ENCODE peak calls at places on chromosomes 12 and 14, in eight cellular contexts. One of them, this sample, is unnamed.

GRCh38 chr12:62785941-62786559 is 148.9 kb downstream of the PPM1H start:
- DNase-seq in HCT116: peak
- DNase-seq in neural progenitor cell: no peak
- DNase-seq in hepatocyte: peak
- DNase-seq in GM23338: no peak
- DNase-seq in SK-N-SH: no peak
- DNase-seq in MM.1S: no peak
- DNase-seq in PC-3: peak
- DNase-seq in this sample: no peak

GRCh38 chr12:104669851-104670337 is 213.1 kb downstream of the CHST11 start:
- DNase-seq in HCT116: no peak
- DNase-seq in neural progenitor cell: no peak
- DNase-seq in hepatocyte: peak
- DNase-seq in GM23338: no peak
- DNase-seq in SK-N-SH: no peak
- DNase-seq in MM.1S: peak
- DNase-seq in PC-3: no peak
- DNase-seq in this sample: peak

GRCh38 chr14:97180304-97181200 is 383.4 kb downstream of the VRK1 start:
- DNase-seq in HCT116: peak
- DNase-seq in neural progenitor cell: no peak
- DNase-seq in hepatocyte: peak
- DNase-seq in GM23338: no peak
- DNase-seq in SK-N-SH: no peak
- DNase-seq in MM.1S: no peak
- DNase-seq in PC-3: peak
- DNase-seq in this sample: no peak

GRCh38 chr14:59707778-59708635 is 131.4 kb upstream of the CCDC175 start:
- DNase-seq in HCT116: no peak
- DNase-seq in neural progenitor cell: no peak
- DNase-seq in hepatocyte: no peak
- DNase-seq in GM23338: no peak
- DNase-seq in SK-N-SH: peak
- DNase-seq in MM.1S: no peak
- DNase-seq in PC-3: peak
- DNase-seq in this sample: no peak

GRCh38 chr12:61367281-61367785 is 892.9 kb upstream of the USP15 start:
- DNase-seq in HCT116: no peak
- DNase-seq in neural progenitor cell: no peak
- DNase-seq in hepatocyte: no peak
- DNase-seq in GM23338: peak
- DNase-seq in SK-N-SH: no peak
- DNase-seq in MM.1S: no peak
- DNase-seq in PC-3: peak
- DNase-seq in this sample: peak

GRCh38 chr12:128387811-128388422 is 120.9 kb downstream of the TMEM132C start:
- DNase-seq in HCT116: no peak
- DNase-seq in neural progenitor cell: peak
- DNase-seq in hepatocyte: peak
- DNase-seq in GM23338: peak
- DNase-seq in SK-N-SH: peak
- DNase-seq in MM.1S: no peak
- DNase-seq in PC-3: peak
- DNase-seq in this sample: peak

GRCh38 chr12:7302536-7303113 is 1.2 kb upstream of the ACSM4 start:
- DNase-seq in HCT116: no peak
- DNase-seq in neural progenitor cell: no peak
- DNase-seq in hepatocyte: no peak
- DNase-seq in GM23338: no peak
- DNase-seq in SK-N-SH: no peak
- DNase-seq in MM.1S: no peak
- DNase-seq in PC-3: no peak
- DNase-seq in this sample: no peak

GRCh38 chr12:95766356-95767019 is 24.1 kb downstream of the NTN4 start:
- DNase-seq in HCT116: no peak
- DNase-seq in neural progenitor cell: no peak
- DNase-seq in hepatocyte: no peak
- DNase-seq in GM23338: no peak
- DNase-seq in SK-N-SH: no peak
- DNase-seq in MM.1S: no peak
- DNase-seq in PC-3: no peak
- DNase-seq in this sample: no peak

GRCh38 chr14:61560323-61560722 is 135.0 kb upstream of the HIF1A start:
- DNase-seq in HCT116: no peak
- DNase-seq in neural progenitor cell: no peak
- DNase-seq in hepatocyte: peak
- DNase-seq in GM23338: no peak
- DNase-seq in SK-N-SH: no peak
- DNase-seq in MM.1S: no peak
- DNase-seq in PC-3: peak
- DNase-seq in this sample: no peak

GRCh38 chr14:61559641-61560201 is 135.6 kb upstream of the HIF1A start:
- DNase-seq in HCT116: peak
- DNase-seq in neural progenitor cell: peak
- DNase-seq in hepatocyte: peak
- DNase-seq in GM23338: peak
- DNase-seq in SK-N-SH: peak
- DNase-seq in MM.1S: no peak
- DNase-seq in PC-3: no peak
- DNase-seq in this sample: no peak

GRCh38 chr14:61562321-61563161 is 132.8 kb upstream of the HIF1A start:
- DNase-seq in HCT116: peak
- DNase-seq in neural progenitor cell: no peak
- DNase-seq in hepatocyte: peak
- DNase-seq in GM23338: no peak
- DNase-seq in SK-N-SH: no peak
- DNase-seq in MM.1S: no peak
- DNase-seq in PC-3: peak
- DNase-seq in this sample: no peak

GRCh38 chr14:61561657-61562276 is 133.5 kb upstream of the HIF1A start:
- DNase-seq in HCT116: peak
- DNase-seq in neural progenitor cell: no peak
- DNase-seq in hepatocyte: peak
- DNase-seq in GM23338: peak
- DNase-seq in SK-N-SH: peak
- DNase-seq in MM.1S: no peak
- DNase-seq in PC-3: peak
- DNase-seq in this sample: no peak

GRCh38 chr14:61561144-61561543 is 134.2 kb upstream of the HIF1A start:
- DNase-seq in HCT116: no peak
- DNase-seq in neural progenitor cell: peak
- DNase-seq in hepatocyte: no peak
- DNase-seq in GM23338: peak
- DNase-seq in SK-N-SH: peak
- DNase-seq in MM.1S: no peak
- DNase-seq in PC-3: peak
- DNase-seq in this sample: no peak
- TF ChIP-seq CTCF in HCT116: no peak
- TF ChIP-seq CTCF in neural progenitor cell: no peak
- TF ChIP-seq CTCF in hepatocyte: no peak
- TF ChIP-seq CTCF in GM23338: no peak
- TF ChIP-seq CTCF in SK-N-SH: peak
- TF ChIP-seq CTCF in MM.1S: no peak
- TF ChIP-seq CTCF in PC-3: peak
- TF ChIP-seq CTCF in this sample: peak

GRCh38 chr14:68146812-68147211 is 327.2 kb downstream of the RAD51B start:
- DNase-seq in HCT116: peak
- DNase-seq in neural progenitor cell: no peak
- DNase-seq in hepatocyte: peak
- DNase-seq in GM23338: no peak
- DNase-seq in SK-N-SH: no peak
- DNase-seq in MM.1S: no peak
- DNase-seq in PC-3: peak
- DNase-seq in this sample: no peak
- TF ChIP-seq EZH2phosphoT487 in HCT116: no peak
- TF ChIP-seq EZH2phosphoT487 in neural progenitor cell: no peak
- TF ChIP-seq EZH2phosphoT487 in hepatocyte: no peak
- TF ChIP-seq EZH2phosphoT487 in GM23338: no peak
- TF ChIP-seq EZH2phosphoT487 in SK-N-SH: no peak
- TF ChIP-seq EZH2phosphoT487 in MM.1S: no peak
- TF ChIP-seq EZH2phosphoT487 in PC-3: no peak
- TF ChIP-seq EZH2phosphoT487 in this sample: no peak

DNA sequence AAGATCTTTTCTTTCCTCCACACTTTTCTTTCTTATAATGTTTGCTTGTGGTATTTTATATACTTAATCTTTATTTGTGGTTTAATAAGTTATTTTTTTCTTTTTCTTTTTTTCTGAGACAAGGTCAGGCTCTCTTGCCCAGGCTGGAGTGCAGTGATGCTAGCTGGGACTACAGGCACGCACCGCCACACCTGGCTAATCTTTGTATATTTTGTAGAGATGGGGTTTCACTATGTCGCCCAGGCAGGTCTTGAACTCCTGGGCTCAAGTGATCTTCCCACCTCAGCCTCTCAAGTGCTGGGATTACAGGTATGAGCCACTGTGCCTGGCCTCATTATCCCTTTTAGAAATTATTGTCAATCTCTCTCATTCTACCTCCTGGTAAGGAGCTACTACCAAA is 87.1 kb downstream of the SCFD1 start:
- DNase-seq in HCT116: no peak
- DNase-seq in neural progenitor cell: no peak
- DNase-seq in hepatocyte: no peak
- DNase-seq in GM23338: no peak
- DNase-seq in SK-N-SH: no peak
- DNase-seq in MM.1S: no peak
- DNase-seq in PC-3: no peak
- DNase-seq in this sample: no peak
- TF ChIP-seq CTCF in HCT116: no peak
- TF ChIP-seq CTCF in neural progenitor cell: no peak
- TF ChIP-seq CTCF in hepatocyte: no peak
- TF ChIP-seq CTCF in GM23338: no peak
- TF ChIP-seq CTCF in SK-N-SH: no peak
- TF ChIP-seq CTCF in MM.1S: no peak
- TF ChIP-seq CTCF in PC-3: no peak
- TF ChIP-seq CTCF in this sample: no peak

GRCh38 chr12:114396869-114397719 is 8.8 kb downstream of the TBX5 start:
- DNase-seq in HCT116: no peak
- DNase-seq in neural progenitor cell: peak
- DNase-seq in hepatocyte: no peak
- DNase-seq in GM23338: no peak
- DNase-seq in SK-N-SH: no peak
- DNase-seq in MM.1S: no peak
- DNase-seq in PC-3: no peak
- DNase-seq in this sample: no peak

GRCh38 chr12:114396153-114396868 is 9.6 kb downstream of the TBX5 start:
- DNase-seq in HCT116: no peak
- DNase-seq in neural progenitor cell: peak
- DNase-seq in hepatocyte: no peak
- DNase-seq in GM23338: peak
- DNase-seq in SK-N-SH: peak
- DNase-seq in MM.1S: no peak
- DNase-seq in PC-3: no peak
- DNase-seq in this sample: no peak

GRCh38 chr12:114393569-114393968 is 12.4 kb downstream of the TBX5 start:
- DNase-seq in HCT116: no peak
- DNase-seq in neural progenitor cell: no peak
- DNase-seq in hepatocyte: no peak
- DNase-seq in GM23338: peak
- DNase-seq in SK-N-SH: no peak
- DNase-seq in MM.1S: no peak
- DNase-seq in PC-3: no peak
- DNase-seq in this sample: no peak

GRCh38 chr12:114397978-114398881 is 7.7 kb downstream of the TBX5 start:
- DNase-seq in HCT116: no peak
- DNase-seq in neural progenitor cell: peak
- DNase-seq in hepatocyte: no peak
- DNase-seq in GM23338: peak
- DNase-seq in SK-N-SH: no peak
- DNase-seq in MM.1S: no peak
- DNase-seq in PC-3: no peak
- DNase-seq in this sample: no peak

DNA sequence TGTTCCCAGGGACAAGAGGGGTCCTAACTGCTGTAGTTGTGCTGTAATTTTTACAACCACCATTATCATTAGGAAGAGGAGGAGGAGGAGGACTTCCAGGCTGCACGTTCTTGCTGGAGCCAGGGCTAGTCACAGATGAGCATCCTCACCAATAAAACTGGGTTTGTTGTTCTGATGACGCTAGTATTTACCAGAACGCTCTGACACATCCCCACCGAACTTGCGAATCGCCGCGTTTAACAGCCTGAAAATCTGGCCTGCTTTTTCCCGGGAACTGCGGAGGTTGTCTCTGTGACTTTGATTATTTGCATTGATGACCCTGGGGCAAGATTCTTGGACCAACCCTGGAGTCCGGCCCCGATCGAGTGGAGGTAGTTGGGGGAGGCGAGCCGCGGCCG is 10.2 kb downstream of the TBX5 start:
- DNase-seq in HCT116: no peak
- DNase-seq in neural progenitor cell: no peak
- DNase-seq in hepatocyte: peak
- DNase-seq in GM23338: peak
- DNase-seq in SK-N-SH: no peak
- DNase-seq in MM.1S: no peak
- DNase-seq in PC-3: no peak
- DNase-seq in this sample: no peak
- TF ChIP-seq EZH2phosphoT487 in HCT116: no peak
- TF ChIP-seq EZH2phosphoT487 in neural progenitor cell: no peak
- TF ChIP-seq EZH2phosphoT487 in hepatocyte: no peak
- TF ChIP-seq EZH2phosphoT487 in GM23338: no peak
- TF ChIP-seq EZH2phosphoT487 in SK-N-SH: peak
- TF ChIP-seq EZH2phosphoT487 in MM.1S: no peak
- TF ChIP-seq EZH2phosphoT487 in PC-3: no peak
- TF ChIP-seq EZH2phosphoT487 in this sample: no peak

GRCh38 chr14:99035712-99036593 is 236.0 kb downstream of the BCL11B start:
- DNase-seq in HCT116: peak
- DNase-seq in neural progenitor cell: peak
- DNase-seq in hepatocyte: peak
- DNase-seq in GM23338: peak
- DNase-seq in SK-N-SH: peak
- DNase-seq in MM.1S: no peak
- DNase-seq in PC-3: peak
- DNase-seq in this sample: no peak
- TF ChIP-seq CTCF in HCT116: no peak
- TF ChIP-seq CTCF in neural progenitor cell: no peak
- TF ChIP-seq CTCF in hepatocyte: peak
- TF ChIP-seq CTCF in GM23338: no peak
- TF ChIP-seq CTCF in SK-N-SH: no peak
- TF ChIP-seq CTCF in MM.1S: no peak
- TF ChIP-seq CTCF in PC-3: no peak
- TF ChIP-seq CTCF in this sample: no peak

DNA sequence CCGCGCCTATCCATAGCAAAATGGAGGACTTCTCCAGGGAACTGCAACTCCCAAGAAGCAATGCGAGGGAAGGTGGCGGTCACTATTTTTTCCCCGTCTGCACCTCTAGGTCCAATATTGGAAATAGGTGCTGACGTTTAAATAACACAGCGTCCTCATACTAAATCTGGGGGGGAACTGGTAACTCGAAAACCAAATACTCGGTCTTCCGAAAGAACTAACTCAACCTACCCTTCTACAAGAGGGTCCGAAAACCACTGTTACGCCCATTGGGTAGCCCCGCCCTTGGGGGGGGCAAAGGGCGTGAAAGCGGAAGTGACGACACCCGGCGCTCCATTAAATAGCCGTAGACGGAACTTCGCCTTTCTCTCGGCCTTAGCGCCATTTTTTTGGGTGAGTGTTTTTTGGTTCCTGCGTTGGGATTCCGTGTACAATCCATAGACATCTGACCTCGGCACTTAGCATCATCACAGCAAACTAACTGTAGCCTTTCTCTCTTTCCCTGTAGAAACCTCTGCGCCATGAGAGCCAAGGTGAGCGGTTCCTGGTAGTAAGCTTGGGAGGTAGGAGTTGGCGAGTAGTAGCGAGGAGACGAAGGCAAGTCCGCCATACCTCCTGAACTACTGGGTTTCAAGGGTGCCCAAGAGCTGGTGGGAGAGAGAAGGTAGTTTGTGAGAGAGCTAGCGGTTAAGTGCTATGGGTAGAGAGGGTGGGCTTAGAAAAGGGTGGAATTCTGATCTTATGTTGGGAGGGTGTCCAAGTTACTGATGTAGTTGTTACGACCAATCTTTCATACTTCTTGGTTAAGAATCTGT is at the start of gene RPL41:
- DNase-seq in HCT116: peak
- DNase-seq in neural progenitor cell: peak
- DNase-seq in hepatocyte: peak
- DNase-seq in GM23338: peak
- DNase-seq in SK-N-SH: peak
- DNase-seq in MM.1S: peak
- DNase-seq in PC-3: peak
- DNase-seq in this sample: peak
- TF ChIP-seq EZH2phosphoT487 in HCT116: no peak
- TF ChIP-seq EZH2phosphoT487 in neural progenitor cell: no peak
- TF ChIP-seq EZH2phosphoT487 in hepatocyte: no peak
- TF ChIP-seq EZH2phosphoT487 in GM23338: no peak
- TF ChIP-seq EZH2phosphoT487 in SK-N-SH: no peak
- TF ChIP-seq EZH2phosphoT487 in MM.1S: no peak
- TF ChIP-seq EZH2phosphoT487 in PC-3: no peak
- TF ChIP-seq EZH2phosphoT487 in this sample: no peak